ENCODE peak calls at places on chromosomes 11 and 22, in seven cellular contexts. One of them, this sample, is unnamed.

GRCh38 chr11:38759394-38759793 is 2161.4 kb upstream of the RAG2 start:
- ATAC-seq in body of pancreas: peak; percentile 4
- ATAC-seq in A549: no peak
- ATAC-seq in HCT116: no peak
- ATAC-seq in heart left ventricle: no peak
- ATAC-seq in GM12878: no peak
- ATAC-seq in HepG2: no peak
- ATAC-seq in this sample: no peak

GRCh38 chr11:18700375-18700774 is 1.8 kb downstream of the TMEM86A start:
- ATAC-seq in HepG2: no peak
- ATAC-seq in HCT116: peak; percentile 24
- ATAC-seq in heart left ventricle: no peak
- ATAC-seq in body of pancreas: no peak
- ATAC-seq in A549: no peak
- ATAC-seq in GM12878: no peak
- ATAC-seq in this sample: no peak

GRCh38 chr11:95592455-95592854 is 197.1 kb downstream of the FAM76B start:
- ATAC-seq in HCT116: no peak
- ATAC-seq in heart left ventricle: no peak
- ATAC-seq in GM12878: no peak
- ATAC-seq in body of pancreas: no peak
- ATAC-seq in HepG2: no peak
- ATAC-seq in A549: no peak
- ATAC-seq in this sample: no peak

GRCh38 chr11:9030601-9031000 is 26.8 kb upstream of the NRIP3 start:
- ATAC-seq in HepG2: no peak
- ATAC-seq in A549: no peak
- ATAC-seq in heart left ventricle: no peak
- ATAC-seq in body of pancreas: no peak
- ATAC-seq in HCT116: no peak
- ATAC-seq in GM12878: no peak
- ATAC-seq in this sample: peak; percentile 3

GRCh38 chr22:31173386-31174145 is 13.6 kb downstream of the RNF185 start:
- ATAC-seq in GM12878: peak; percentile 49
- ATAC-seq in heart left ventricle: peak; percentile 44
- ATAC-seq in body of pancreas: no peak
- ATAC-seq in HCT116: peak; percentile 63
- ATAC-seq in HepG2: no peak
- ATAC-seq in A549: peak; percentile 62
- ATAC-seq in this sample: peak; percentile 51

GRCh38 chr11:11788067-11788710 is 53.6 kb upstream of the USP47 start:
- ATAC-seq in HCT116: peak; percentile 67
- ATAC-seq in HepG2: peak; percentile 64
- ATAC-seq in A549: peak; percentile 76
- ATAC-seq in GM12878: peak; percentile 45
- ATAC-seq in body of pancreas: no peak
- ATAC-seq in heart left ventricle: peak; percentile 51
- ATAC-seq in this sample: no peak

GRCh38 chr11:122843281-122844150 is 5.2 kb downstream of the CRTAM start:
- ATAC-seq in A549: no peak
- ATAC-seq in HCT116: no peak
- ATAC-seq in body of pancreas: no peak
- ATAC-seq in HepG2: peak; percentile 85
- ATAC-seq in heart left ventricle: no peak
- ATAC-seq in GM12878: peak; percentile 87
- ATAC-seq in this sample: no peak

GRCh38 chr11:121478226-121478894 is 25.6 kb upstream of the SORL1-AS1 start:
- ATAC-seq in heart left ventricle: no peak
- ATAC-seq in HepG2: no peak
- ATAC-seq in GM12878: no peak
- ATAC-seq in body of pancreas: peak; percentile 81
- ATAC-seq in HCT116: no peak
- ATAC-seq in A549: no peak
- ATAC-seq in this sample: no peak

GRCh38 chr22:19213001-19213400 is 34.5 kb upstream of the SLC25A1 start:
- ATAC-seq in body of pancreas: no peak
- ATAC-seq in GM12878: no peak
- ATAC-seq in heart left ventricle: no peak
- ATAC-seq in HCT116: no peak
- ATAC-seq in A549: no peak
- ATAC-seq in HepG2: no peak
- ATAC-seq in this sample: no peak

GRCh38 chr11:123718075-123718868 is 23.2 kb downstream of the ZNF202 start:
- ATAC-seq in HCT116: no peak
- ATAC-seq in GM12878: peak; percentile 36
- ATAC-seq in HepG2: no peak
- ATAC-seq in heart left ventricle: no peak
- ATAC-seq in body of pancreas: no peak
- ATAC-seq in A549: no peak
- ATAC-seq in this sample: no peak

GRCh38 chr22:44782286-44782830 is 30.0 kb downstream of the ARHGAP8 start:
- ATAC-seq in HCT116: no peak
- ATAC-seq in body of pancreas: no peak
- ATAC-seq in GM12878: no peak
- ATAC-seq in HepG2: no peak
- ATAC-seq in A549: no peak
- ATAC-seq in heart left ventricle: no peak
- ATAC-seq in this sample: no peak

GRCh38 chr11:120956710-120957500 is 67.0 kb upstream of the TBCEL start:
- ATAC-seq in HepG2: no peak
- ATAC-seq in HCT116: no peak
- ATAC-seq in body of pancreas: no peak
- ATAC-seq in GM12878: peak; percentile 44
- ATAC-seq in heart left ventricle: no peak
- ATAC-seq in A549: no peak
- ATAC-seq in this sample: no peak

GRCh38 chr11:61752117-61752924 is at the start of gene MYRF:
- ATAC-seq in heart left ventricle: peak; percentile 63
- ATAC-seq in body of pancreas: peak; percentile 62
- ATAC-seq in HCT116: peak; percentile 79
- ATAC-seq in HepG2: peak; percentile 5
- ATAC-seq in A549: peak; percentile 63
- ATAC-seq in GM12878: peak; percentile 23
- ATAC-seq in this sample: peak; percentile 89

DNA sequence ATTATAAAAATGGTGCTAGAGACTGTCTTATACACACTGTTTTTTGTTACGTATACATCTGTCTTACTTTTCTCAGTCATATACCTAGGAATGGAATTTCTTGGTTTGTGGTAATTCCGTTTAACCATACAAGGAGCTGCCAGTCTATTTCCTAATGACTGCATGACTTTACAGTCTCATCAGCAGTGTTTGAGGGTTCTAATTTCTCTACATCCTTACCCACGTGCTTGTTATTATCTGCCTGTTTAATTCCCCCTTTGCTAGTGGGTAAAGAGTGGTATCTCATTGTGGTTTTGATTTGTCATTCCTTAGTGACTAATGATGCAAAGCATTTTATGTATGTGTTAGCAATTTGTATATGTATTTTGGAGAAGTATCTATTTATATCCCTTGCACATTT is 1008.0 kb downstream of the FAM181B start:
- ATAC-seq in GM12878: no peak
- ATAC-seq in HCT116: no peak
- ATAC-seq in HepG2: no peak
- ATAC-seq in body of pancreas: no peak
- ATAC-seq in A549: no peak
- ATAC-seq in heart left ventricle: no peak
- ATAC-seq in this sample: no peak
- TF ChIP-seq POLR2A in GM12878: no peak
- TF ChIP-seq POLR2A in HCT116: no peak
- TF ChIP-seq POLR2A in HepG2: no peak
- TF ChIP-seq POLR2A in body of pancreas: no peak
- TF ChIP-seq POLR2A in A549: no peak
- TF ChIP-seq POLR2A in heart left ventricle: no peak
- TF ChIP-seq POLR2A in this sample: no peak

GRCh38 chr11:131816046-131816445 is 445.6 kb downstream of the NTM start:
- ATAC-seq in HepG2: no peak
- ATAC-seq in heart left ventricle: no peak
- ATAC-seq in A549: no peak
- ATAC-seq in HCT116: no peak
- ATAC-seq in GM12878: no peak
- ATAC-seq in body of pancreas: no peak
- ATAC-seq in this sample: no peak

GRCh38 chr11:131819845-131820244 is 449.4 kb downstream of the NTM start:
- ATAC-seq in HCT116: no peak
- ATAC-seq in heart left ventricle: no peak
- ATAC-seq in A549: no peak
- ATAC-seq in body of pancreas: no peak
- ATAC-seq in HepG2: no peak
- ATAC-seq in GM12878: no peak
- ATAC-seq in this sample: no peak

GRCh38 chr11:131815631-131816030 is 445.2 kb downstream of the NTM start:
- ATAC-seq in GM12878: no peak
- ATAC-seq in HCT116: no peak
- ATAC-seq in heart left ventricle: no peak
- ATAC-seq in body of pancreas: no peak
- ATAC-seq in A549: no peak
- ATAC-seq in HepG2: no peak
- ATAC-seq in this sample: no peak

GRCh38 chr11:131817701-131818188 is 447.3 kb downstream of the NTM start:
- ATAC-seq in body of pancreas: no peak
- ATAC-seq in GM12878: no peak
- ATAC-seq in HepG2: no peak
- ATAC-seq in HCT116: no peak
- ATAC-seq in heart left ventricle: no peak
- ATAC-seq in A549: no peak
- ATAC-seq in this sample: no peak
- H3K27ac ChIP-seq in body of pancreas: no peak overlapping the region
- H3K27ac ChIP-seq in GM12878: no peak overlapping the region
- H3K27ac ChIP-seq in HepG2: no peak overlapping the region
- H3K27ac ChIP-seq in HCT116: no peak overlapping the region
- H3K27ac ChIP-seq in heart left ventricle: no peak overlapping the region
- H3K27ac ChIP-seq in A549: no peak overlapping the region
- H3K27ac ChIP-seq in this sample: no peak overlapping the region

DNA sequence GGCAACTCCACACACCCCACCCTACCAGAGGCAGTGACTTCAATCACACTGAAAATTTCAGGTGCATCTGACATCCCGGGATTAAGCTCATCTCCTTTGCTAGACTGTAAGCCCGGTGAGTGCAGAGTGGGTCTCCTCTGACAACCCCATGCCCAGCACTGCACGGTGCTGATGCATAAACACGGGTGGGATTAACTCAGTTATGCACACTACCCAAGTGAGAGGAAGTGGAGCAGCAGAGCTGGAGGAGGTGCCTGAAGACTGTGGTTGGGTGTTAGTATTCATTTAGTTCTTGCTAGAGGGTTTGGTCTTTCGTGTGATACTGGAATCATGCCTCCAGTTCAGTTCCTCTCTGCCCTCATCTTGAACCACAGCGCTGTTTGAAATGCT is 6.5 kb downstream of the ARSA start:
- ATAC-seq in A549: peak; percentile 18
- ATAC-seq in body of pancreas: no peak
- ATAC-seq in GM12878: peak; percentile 81
- ATAC-seq in HCT116: no peak
- ATAC-seq in heart left ventricle: peak; percentile 11
- ATAC-seq in HepG2: peak; percentile 16
- ATAC-seq in this sample: no peak
- TF ChIP-seq POLR2A in A549: no peak
- TF ChIP-seq POLR2A in body of pancreas: no peak
- TF ChIP-seq POLR2A in GM12878: peak; percentile 33
- TF ChIP-seq POLR2A in HCT116: no peak
- TF ChIP-seq POLR2A in heart left ventricle: no peak
- TF ChIP-seq POLR2A in HepG2: no peak
- TF ChIP-seq POLR2A in this sample: no peak

GRCh38 chr11:66562275-66562674 is 6.1 kb downstream of the CTSF start:
- ATAC-seq in A549: no peak
- ATAC-seq in body of pancreas: no peak
- ATAC-seq in GM12878: no peak
- ATAC-seq in HCT116: no peak
- ATAC-seq in HepG2: no peak
- ATAC-seq in heart left ventricle: no peak
- ATAC-seq in this sample: no peak
- H3K27ac ChIP-seq in A549: no peak overlapping the region
- H3K27ac ChIP-seq in body of pancreas: no peak overlapping the region
- H3K27ac ChIP-seq in GM12878: no peak overlapping the region
- H3K27ac ChIP-seq in HCT116: no peak overlapping the region
- H3K27ac ChIP-seq in HepG2: no peak overlapping the region
- H3K27ac ChIP-seq in heart left ventricle: no peak overlapping the region
- H3K27ac ChIP-seq in this sample: no peak overlapping the region

GRCh38 chr11:45392621-45393183 is 106.6 kb upstream of the SYT13 start:
- ATAC-seq in HepG2: no peak
- ATAC-seq in A549: no peak
- ATAC-seq in heart left ventricle: no peak
- ATAC-seq in GM12878: no peak
- ATAC-seq in body of pancreas: no peak
- ATAC-seq in HCT116: no peak
- ATAC-seq in this sample: no peak

GRCh38 chr11:45395421-45395820 is 109.3 kb upstream of the SYT13 start:
- ATAC-seq in A549: no peak
- ATAC-seq in heart left ventricle: no peak
- ATAC-seq in HCT116: no peak
- ATAC-seq in GM12878: no peak
- ATAC-seq in HepG2: no peak
- ATAC-seq in body of pancreas: no peak
- ATAC-seq in this sample: no peak

GRCh38 chr11:45393826-45394225 is 107.7 kb upstream of the SYT13 start:
- ATAC-seq in HepG2: no peak
- ATAC-seq in A549: no peak
- ATAC-seq in GM12878: no peak
- ATAC-seq in HCT116: no peak
- ATAC-seq in heart left ventricle: no peak
- ATAC-seq in body of pancreas: no peak
- ATAC-seq in this sample: no peak

GRCh38 chr11:45393334-45393733 is 107.2 kb upstream of the SYT13 start:
- ATAC-seq in HCT116: no peak
- ATAC-seq in GM12878: no peak
- ATAC-seq in heart left ventricle: no peak
- ATAC-seq in HepG2: no peak
- ATAC-seq in A549: no peak
- ATAC-seq in body of pancreas: no peak
- ATAC-seq in this sample: no peak

DNA sequence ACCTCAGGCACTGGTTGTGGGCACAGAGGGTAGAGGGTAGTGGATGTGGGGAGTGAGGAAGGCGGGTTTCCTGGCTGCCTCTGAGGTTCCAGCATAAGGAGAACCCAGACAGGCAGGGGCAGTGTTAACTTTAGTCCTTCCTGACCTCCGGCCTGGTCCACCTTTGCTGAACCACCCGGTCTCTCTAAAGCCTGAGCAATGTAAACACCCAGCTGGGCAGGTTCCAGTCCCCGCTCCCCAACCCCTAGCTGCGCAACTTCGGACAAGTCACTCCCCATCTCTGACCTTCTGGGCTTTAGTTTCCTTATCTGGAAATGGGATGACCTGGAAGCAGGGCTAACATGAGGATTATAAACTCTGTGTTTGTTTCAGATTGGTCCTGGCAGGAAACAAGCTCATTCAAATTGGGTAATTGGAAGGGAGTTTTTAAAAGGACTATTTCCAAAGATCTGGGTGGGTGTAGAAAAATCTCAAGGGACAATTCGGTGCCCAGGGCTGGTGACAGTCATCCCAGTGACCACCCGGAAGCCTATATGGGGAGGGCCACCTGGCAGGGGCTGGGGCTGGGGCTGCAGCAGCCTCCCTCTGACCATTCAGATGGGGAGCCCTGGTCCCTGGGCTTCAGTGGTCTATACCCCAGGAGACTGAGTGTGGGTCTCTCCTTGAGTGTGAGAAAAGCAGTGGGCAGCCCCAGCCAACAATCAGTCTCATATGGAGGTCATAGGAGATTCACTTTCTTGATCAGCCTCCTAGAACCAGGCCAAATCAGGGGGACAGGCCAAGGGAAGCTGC is 108.3 kb upstream of the SYT13 start:
- ATAC-seq in body of pancreas: no peak
- ATAC-seq in GM12878: no peak
- ATAC-seq in heart left ventricle: no peak
- ATAC-seq in A549: no peak
- ATAC-seq in HepG2: peak; percentile 26
- ATAC-seq in HCT116: no peak
- ATAC-seq in this sample: no peak
- TF ChIP-seq POLR2A in body of pancreas: no peak
- TF ChIP-seq POLR2A in GM12878: no peak
- TF ChIP-seq POLR2A in heart left ventricle: no peak
- TF ChIP-seq POLR2A in A549: no peak
- TF ChIP-seq POLR2A in HepG2: no peak
- TF ChIP-seq POLR2A in HCT116: no peak
- TF ChIP-seq POLR2A in this sample: no peak